ENCODE peak calls at places on chromosomes 11 and 22, in four cellular contexts. One of them, this sample, is unnamed.

GRCh38 chr11:47241740-47242400 is 6.7 kb downstream of the ACP2 start:
- DNase-seq in MM.1S: no peak
- DNase-seq in foreskin fibroblast: peak
- DNase-seq in lower leg skin: no peak
- DNase-seq in this sample: no peak

GRCh38 chr22:40498454-40499186 is 128.2 kb downstream of the SGSM3 start:
- DNase-seq in MM.1S: no peak
- DNase-seq in foreskin fibroblast: peak
- DNase-seq in lower leg skin: peak
- DNase-seq in this sample: no peak

GRCh38 chr11:133948711-133949110 is 8.1 kb downstream of the IGSF9B start:
- DNase-seq in MM.1S: no peak
- DNase-seq in foreskin fibroblast: no peak
- DNase-seq in lower leg skin: no peak
- DNase-seq in this sample: no peak

GRCh38 chr11:111530091-111530490 is 10.4 kb upstream of the LAYN start:
- DNase-seq in MM.1S: no peak
- DNase-seq in foreskin fibroblast: peak
- DNase-seq in lower leg skin: no peak
- DNase-seq in this sample: no peak

GRCh38 chr22:24005201-24005600 is at the start of gene GSTT4:
- DNase-seq in MM.1S: no peak
- DNase-seq in foreskin fibroblast: no peak
- DNase-seq in lower leg skin: no peak
- DNase-seq in this sample: no peak

GRCh38 chr22:29291215-29291614 is 15.2 kb upstream of the GAS2L1 start:
- DNase-seq in MM.1S: no peak
- DNase-seq in foreskin fibroblast: no peak
- DNase-seq in lower leg skin: no peak
- DNase-seq in this sample: no peak

GRCh38 chr22:49373289-49373666 is 454.4 kb downstream of the BRD1 start:
- DNase-seq in MM.1S: no peak
- DNase-seq in foreskin fibroblast: no peak
- DNase-seq in lower leg skin: no peak
- DNase-seq in this sample: no peak

GRCh38 chr11:87295237-87295636 is 257.5 kb downstream of the TMEM135 start:
- DNase-seq in MM.1S: no peak
- DNase-seq in foreskin fibroblast: no peak
- DNase-seq in lower leg skin: no peak
- DNase-seq in this sample: no peak

GRCh38 chr11:45922425-45923082 is at the start of gene LARGE2:
- DNase-seq in MM.1S: peak
- DNase-seq in foreskin fibroblast: no peak
- DNase-seq in lower leg skin: peak
- DNase-seq in this sample: peak

GRCh38 chr11:81237139-81237538 is 1496.5 kb downstream of the FAM181B start:
- DNase-seq in MM.1S: peak
- DNase-seq in foreskin fibroblast: no peak
- DNase-seq in lower leg skin: no peak
- DNase-seq in this sample: no peak

GRCh38 chr11:78228467-78228866 is 39.7 kb downstream of the USP35 start:
- DNase-seq in MM.1S: peak
- DNase-seq in foreskin fibroblast: peak
- DNase-seq in lower leg skin: no peak
- DNase-seq in this sample: no peak

GRCh38 chr22:38923463-38924196 is 33.8 kb upstream of the APOBEC3A start:
- DNase-seq in MM.1S: no peak
- DNase-seq in foreskin fibroblast: peak
- DNase-seq in lower leg skin: peak
- DNase-seq in this sample: no peak

GRCh38 chr22:19874307-19875060 is 19.8 kb upstream of the GNB1L start:
- DNase-seq in MM.1S: no peak
- DNase-seq in foreskin fibroblast: no peak
- DNase-seq in lower leg skin: peak
- DNase-seq in this sample: peak

GRCh38 chr22:50083462-50084081 is 1.7 kb downstream of the MLC1 start:
- DNase-seq in MM.1S: no peak
- DNase-seq in foreskin fibroblast: no peak
- DNase-seq in lower leg skin: no peak
- DNase-seq in this sample: no peak

GRCh38 chr11:100890779-100891178 is 203.7 kb downstream of the ARHGAP42 start:
- DNase-seq in MM.1S: no peak
- DNase-seq in foreskin fibroblast: peak
- DNase-seq in lower leg skin: no peak
- DNase-seq in this sample: no peak

GRCh38 chr11:128399186-128399585 is 188.2 kb downstream of the ETS1 start:
- DNase-seq in MM.1S: no peak
- DNase-seq in foreskin fibroblast: peak
- DNase-seq in lower leg skin: no peak
- DNase-seq in this sample: no peak

GRCh38 chr11:118476676-118477075 is 40.4 kb downstream of the KMT2A start:
- DNase-seq in MM.1S: no peak
- DNase-seq in foreskin fibroblast: peak
- DNase-seq in lower leg skin: no peak
- DNase-seq in this sample: no peak

GRCh38 chr11:95283653-95284052 is 52.7 kb upstream of the SESN3 start:
- DNase-seq in MM.1S: no peak
- DNase-seq in foreskin fibroblast: peak
- DNase-seq in lower leg skin: no peak
- DNase-seq in this sample: no peak

GRCh38 chr11:123580557-123581275 is 73.7 kb downstream of the SCN3B start:
- DNase-seq in MM.1S: peak
- DNase-seq in foreskin fibroblast: peak
- DNase-seq in lower leg skin: peak
- DNase-seq in this sample: peak

GRCh38 chr11:2380807-2381350 is 3.8 kb downstream of the CD81 start:
- DNase-seq in MM.1S: no peak
- DNase-seq in foreskin fibroblast: no peak
- DNase-seq in lower leg skin: peak
- DNase-seq in this sample: no peak

GRCh38 chr22:24117942-24118341 is 63.3 kb upstream of the SUSD2 start:
- DNase-seq in MM.1S: no peak
- DNase-seq in foreskin fibroblast: no peak
- DNase-seq in lower leg skin: no peak
- DNase-seq in this sample: no peak

GRCh38 chr11:12822623-12823022 is 148.4 kb downstream of the TEAD1 start:
- DNase-seq in MM.1S: no peak
- DNase-seq in foreskin fibroblast: no peak
- DNase-seq in lower leg skin: no peak
- DNase-seq in this sample: no peak

GRCh38 chr11:4606231-4607015 is 1.6 kb downstream of the TRIM68 start:
- DNase-seq in MM.1S: no peak
- DNase-seq in foreskin fibroblast: peak
- DNase-seq in lower leg skin: no peak
- DNase-seq in this sample: no peak

GRCh38 chr11:63237413-63237812 is 6.0 kb downstream of the SLC22A25 start:
- DNase-seq in MM.1S: no peak
- DNase-seq in foreskin fibroblast: no peak
- DNase-seq in lower leg skin: no peak
- DNase-seq in this sample: no peak

GRCh38 chr22:38767313-38767712 is 11.5 kb upstream of the SUN2 start:
- DNase-seq in MM.1S: no peak
- DNase-seq in foreskin fibroblast: no peak
- DNase-seq in lower leg skin: no peak
- DNase-seq in this sample: no peak

GRCh38 chr11:90349741-90350140 is 126.9 kb upstream of the CHORDC1 start:
- DNase-seq in MM.1S: no peak
- DNase-seq in foreskin fibroblast: no peak
- DNase-seq in lower leg skin: no peak
- DNase-seq in this sample: no peak

GRCh38 chr22:49006207-49007012 is 821.3 kb downstream of the BRD1 start:
- DNase-seq in MM.1S: no peak
- DNase-seq in foreskin fibroblast: no peak
- DNase-seq in lower leg skin: peak
- DNase-seq in this sample: peak

GRCh38 chr11:43504316-43504950 is 145.7 kb downstream of the TTC17 start:
- DNase-seq in MM.1S: peak
- DNase-seq in foreskin fibroblast: peak
- DNase-seq in lower leg skin: no peak
- DNase-seq in this sample: no peak

GRCh38 chr11:133968300-133968699 is 11.5 kb upstream of the IGSF9B start:
- DNase-seq in MM.1S: no peak
- DNase-seq in foreskin fibroblast: no peak
- DNase-seq in lower leg skin: no peak
- DNase-seq in this sample: no peak

GRCh38 chr11:37908224-37908558 is 1310.2 kb upstream of the RAG2 start:
- DNase-seq in MM.1S: no peak
- DNase-seq in foreskin fibroblast: no peak
- DNase-seq in lower leg skin: no peak
- DNase-seq in this sample: no peak

GRCh38 chr11:35953081-35953480 is 9.2 kb downstream of the LDLRAD3 start:
- DNase-seq in MM.1S: no peak
- DNase-seq in foreskin fibroblast: no peak
- DNase-seq in lower leg skin: peak
- DNase-seq in this sample: no peak

GRCh38 chr22:30315962-30316576 is 10.7 kb downstream of the TBC1D10A start:
- DNase-seq in MM.1S: no peak
- DNase-seq in foreskin fibroblast: no peak
- DNase-seq in lower leg skin: no peak
- DNase-seq in this sample: no peak

GRCh38 chr11:1888811-1889526 is 2.7 kb downstream of the PRR33 start:
- DNase-seq in MM.1S: no peak
- DNase-seq in foreskin fibroblast: no peak
- DNase-seq in lower leg skin: peak
- DNase-seq in this sample: no peak

GRCh38 chr11:47591764-47592163 is 2.4 kb downstream of the C1QTNF4 start:
- DNase-seq in MM.1S: no peak
- DNase-seq in foreskin fibroblast: no peak
- DNase-seq in lower leg skin: no peak
- DNase-seq in this sample: no peak

GRCh38 chr22:22704156-22704946 is 59.9 kb downstream of the GGTLC2 start:
- DNase-seq in MM.1S: no peak
- DNase-seq in foreskin fibroblast: no peak
- DNase-seq in lower leg skin: peak
- DNase-seq in this sample: peak

GRCh38 chr11:32448232-32448631 is 12.9 kb upstream of the WT1 start:
- DNase-seq in MM.1S: no peak
- DNase-seq in foreskin fibroblast: no peak
- DNase-seq in lower leg skin: no peak
- DNase-seq in this sample: no peak
- TF ChIP-seq CTCF in MM.1S: no peak
- TF ChIP-seq CTCF in foreskin fibroblast: no peak
- TF ChIP-seq CTCF in lower leg skin: no peak
- TF ChIP-seq CTCF in this sample: no peak

DNA sequence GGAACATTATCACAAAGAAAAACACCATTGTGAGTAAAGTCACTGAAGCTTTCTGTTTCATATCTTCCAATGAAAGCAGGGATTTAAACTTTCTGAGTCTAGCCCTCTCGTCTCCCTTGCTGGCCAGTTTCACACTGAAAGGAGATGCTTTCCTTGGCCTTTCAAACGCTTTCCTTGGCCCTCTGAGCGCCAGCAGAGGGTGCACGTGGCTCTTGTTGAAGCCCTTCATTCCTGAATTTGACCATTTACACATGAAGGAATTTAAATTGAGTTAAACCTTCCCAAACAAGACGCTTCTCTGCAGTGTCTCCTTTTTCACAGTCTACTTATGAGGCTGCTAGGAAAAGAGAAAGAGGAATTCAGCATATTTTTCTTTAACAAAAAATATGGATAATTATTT is 21.5 kb downstream of the NNMT start:
- DNase-seq in MM.1S: peak
- DNase-seq in foreskin fibroblast: peak
- DNase-seq in lower leg skin: no peak
- DNase-seq in this sample: no peak
- TF ChIP-seq CTCF in MM.1S: peak
- TF ChIP-seq CTCF in foreskin fibroblast: peak
- TF ChIP-seq CTCF in lower leg skin: no peak
- TF ChIP-seq CTCF in this sample: no peak

GRCh38 chr22:36874731-36875130 is 13.9 kb downstream of the NCF4 start:
- DNase-seq in MM.1S: no peak
- DNase-seq in foreskin fibroblast: no peak
- DNase-seq in lower leg skin: no peak
- DNase-seq in this sample: no peak

GRCh38 chr22:36874309-36874696 is 13.5 kb downstream of the NCF4 start:
- DNase-seq in MM.1S: no peak
- DNase-seq in foreskin fibroblast: no peak
- DNase-seq in lower leg skin: no peak
- DNase-seq in this sample: no peak

GRCh38 chr22:36872084-36872483 is 11.3 kb downstream of the NCF4 start:
- DNase-seq in MM.1S: no peak
- DNase-seq in foreskin fibroblast: no peak
- DNase-seq in lower leg skin: no peak
- DNase-seq in this sample: no peak

GRCh38 chr22:36872866-36873498 is 12.2 kb downstream of the NCF4 start:
- DNase-seq in MM.1S: no peak
- DNase-seq in foreskin fibroblast: no peak
- DNase-seq in lower leg skin: no peak
- DNase-seq in this sample: no peak

GRCh38 chr22:36873614-36874308 is 13.0 kb downstream of the NCF4 start:
- DNase-seq in MM.1S: peak
- DNase-seq in foreskin fibroblast: peak
- DNase-seq in lower leg skin: no peak
- DNase-seq in this sample: no peak
- TF ChIP-seq CTCF in MM.1S: peak
- TF ChIP-seq CTCF in foreskin fibroblast: peak
- TF ChIP-seq CTCF in lower leg skin: no peak
- TF ChIP-seq CTCF in this sample: no peak

GRCh38 chr11:68610452-68611116 is 73.8 kb upstream of the GAL start:
- DNase-seq in MM.1S: no peak
- DNase-seq in foreskin fibroblast: peak
- DNase-seq in lower leg skin: no peak
- DNase-seq in this sample: no peak
- TF ChIP-seq CTCF in MM.1S: peak
- TF ChIP-seq CTCF in foreskin fibroblast: peak
- TF ChIP-seq CTCF in lower leg skin: no peak
- TF ChIP-seq CTCF in this sample: no peak

GRCh38 chr11:119773016-119773415 is 44.0 kb upstream of the NECTIN1 start:
- DNase-seq in MM.1S: no peak
- DNase-seq in foreskin fibroblast: no peak
- DNase-seq in lower leg skin: no peak
- DNase-seq in this sample: no peak
- TF ChIP-seq CTCF in MM.1S: no peak
- TF ChIP-seq CTCF in foreskin fibroblast: no peak
- TF ChIP-seq CTCF in lower leg skin: no peak
- TF ChIP-seq CTCF in this sample: no peak

GRCh38 chr11:65553301-65554001 is 4.7 kb downstream of the LTBP3 start:
- DNase-seq in MM.1S: peak
- DNase-seq in foreskin fibroblast: peak
- DNase-seq in lower leg skin: peak
- DNase-seq in this sample: no peak
- TF ChIP-seq CTCF in MM.1S: no peak
- TF ChIP-seq CTCF in foreskin fibroblast: no peak
- TF ChIP-seq CTCF in lower leg skin: no peak
- TF ChIP-seq CTCF in this sample: no peak

GRCh38 chr11:41201156-41201555 is 258.3 kb downstream of the LRRC4C start:
- DNase-seq in MM.1S: peak
- DNase-seq in foreskin fibroblast: peak
- DNase-seq in lower leg skin: no peak
- DNase-seq in this sample: no peak
- TF ChIP-seq CTCF in MM.1S: peak
- TF ChIP-seq CTCF in foreskin fibroblast: no peak
- TF ChIP-seq CTCF in lower leg skin: no peak
- TF ChIP-seq CTCF in this sample: peak

GRCh38 chr11:60944504-60945294 is 7.3 kb downstream of the SLC15A3 start:
- DNase-seq in MM.1S: peak
- DNase-seq in foreskin fibroblast: no peak
- DNase-seq in lower leg skin: no peak
- DNase-seq in this sample: no peak
- TF ChIP-seq CTCF in MM.1S: peak
- TF ChIP-seq CTCF in foreskin fibroblast: peak
- TF ChIP-seq CTCF in lower leg skin: no peak
- TF ChIP-seq CTCF in this sample: no peak

GRCh38 chr11:73402834-73403185 is 26.6 kb downstream of the RELT start:
- DNase-seq in MM.1S: peak
- DNase-seq in foreskin fibroblast: peak
- DNase-seq in lower leg skin: no peak
- DNase-seq in this sample: no peak
- TF ChIP-seq CTCF in MM.1S: peak
- TF ChIP-seq CTCF in foreskin fibroblast: peak
- TF ChIP-seq CTCF in lower leg skin: no peak
- TF ChIP-seq CTCF in this sample: no peak